ENCODE peak calls at places on chromosome 16, in ten cellular contexts. J is H1; U is adrenal gland; P is A673; L is mammary epithelial cell; Y is Peyer's patch; N is PC-9; O is CD4-positive, alpha-beta memory T cell; G is ovary; A is body of pancreas. W is an unnamed sample. For H3K36me3, the result is how much of the 10 kb centered on the place peaks cover.

GRCh38 chr16:84518804-84519341 is 14.4 kb upstream of the MEAK7 start:
- DNase-seq in L (no peak), A (no peak), O (peak), G (no peak), J (no peak), P (no peak), Y (peak), U (no peak), N (no peak), W (no peak)

GRCh38 chr16:67967183-67967955 is 1.1 kb downstream of the SLC12A4 start:
- DNase-seq in Y (no peak), N (no peak), J (no peak), O (peak), U (no peak), P (peak), L (peak), G (no peak), A (no peak), W (no peak)

GRCh38 chr16:89033796-89034572 is 57.0 kb upstream of the CBFA2T3 start:
- DNase-seq in U (no peak), N (no peak), L (no peak), J (no peak), O (no peak), A (no peak), G (no peak), Y (no peak), P (no peak), W (no peak)

GRCh38 chr16:31480851-31481250 is 2.1 kb upstream of the SLC5A2 start:
- DNase-seq in P (no peak), G (no peak), Y (peak), O (no peak), J (no peak), L (no peak), N (no peak), U (no peak), A (no peak), W (peak)

GRCh38 chr16:72637306-72637705 is 410.6 kb downstream of the ZFHX3 start:
- DNase-seq in N (peak), Y (no peak), L (peak), J (no peak), O (no peak), U (peak), A (no peak), P (no peak), G (no peak), W (no peak)

GRCh38 chr16:68995011-68995504 is 110.4 kb upstream of the HAS3 start:
- DNase-seq in P (peak), G (no peak), J (no peak), Y (peak), N (peak), O (no peak), A (no peak), L (peak), U (no peak), W (no peak)

GRCh38 chr16:80408014-80408413 is 132.8 kb upstream of the DYNLRB2 start:
- DNase-seq in J (no peak), P (no peak), N (no peak), G (no peak), U (no peak), O (no peak), L (no peak), A (no peak), Y (no peak), W (no peak)

GRCh38 chr16:83903739-83904138 is 4.8 kb downstream of the MLYCD start:
- DNase-seq in O (no peak), U (peak), L (no peak), Y (no peak), P (no peak), J (no peak), G (peak), N (no peak), A (peak), W (peak)

GRCh38 chr16:57824880-57825279 is 22.6 kb upstream of the KIFC3 start:
- DNase-seq in L (peak), Y (no peak), U (no peak), P (no peak), O (no peak), A (no peak), N (peak), J (no peak), G (no peak), W (no peak)

DNA sequence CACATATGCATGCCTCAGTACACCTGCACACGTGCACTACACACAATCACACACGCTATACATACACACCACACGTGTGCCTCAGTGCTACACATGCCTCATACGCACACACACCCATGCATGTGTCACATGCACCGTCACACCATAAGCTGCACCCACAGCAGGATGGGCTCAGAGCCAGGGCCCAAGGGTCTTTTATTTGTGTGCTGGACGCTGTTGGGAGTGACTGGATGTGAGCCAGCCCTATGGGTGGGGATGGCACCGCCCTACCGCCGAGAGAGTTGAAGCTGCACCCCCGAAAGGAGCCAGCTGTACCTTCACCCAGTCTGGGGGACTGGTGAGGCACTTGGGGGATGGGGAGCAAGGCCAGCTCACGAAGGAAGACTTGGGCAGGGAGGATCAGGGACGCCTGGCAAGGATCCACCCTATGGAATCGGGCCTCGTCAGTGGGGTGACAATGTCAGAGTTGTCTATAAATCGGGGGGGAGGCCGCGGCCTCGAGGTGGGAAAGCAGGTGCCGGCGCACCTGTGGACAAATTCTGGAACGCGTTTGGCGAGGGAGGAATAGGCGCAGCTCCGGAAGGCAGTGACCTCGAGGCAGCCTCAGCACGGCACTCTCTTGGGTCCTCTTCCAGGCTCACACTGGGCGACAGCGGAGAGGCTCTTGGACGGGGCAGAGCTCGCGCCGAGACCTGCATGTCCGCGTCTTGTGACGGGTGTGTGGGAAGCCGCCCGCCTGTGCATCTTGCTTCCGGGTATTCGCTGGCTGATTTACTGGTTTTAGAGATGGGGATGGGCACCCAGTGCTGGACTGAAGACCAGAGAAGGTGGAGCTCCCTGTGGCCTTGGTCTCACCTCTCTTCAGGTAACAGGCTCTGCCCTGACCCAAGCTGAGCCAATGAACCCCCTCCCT is 7.3 kb downstream of the RGS11 start:
- DNase-seq in P (no peak), G (no peak), N (no peak), L (no peak), A (peak), J (no peak), O (peak), U (no peak), Y (peak), W (no peak)
- H3K27ac ChIP-seq in P (no peak), G (no peak), N (no peak), L (no peak), A (peak), J (no peak), O (no peak), U (no peak), Y (no peak), W (no peak)

DNA sequence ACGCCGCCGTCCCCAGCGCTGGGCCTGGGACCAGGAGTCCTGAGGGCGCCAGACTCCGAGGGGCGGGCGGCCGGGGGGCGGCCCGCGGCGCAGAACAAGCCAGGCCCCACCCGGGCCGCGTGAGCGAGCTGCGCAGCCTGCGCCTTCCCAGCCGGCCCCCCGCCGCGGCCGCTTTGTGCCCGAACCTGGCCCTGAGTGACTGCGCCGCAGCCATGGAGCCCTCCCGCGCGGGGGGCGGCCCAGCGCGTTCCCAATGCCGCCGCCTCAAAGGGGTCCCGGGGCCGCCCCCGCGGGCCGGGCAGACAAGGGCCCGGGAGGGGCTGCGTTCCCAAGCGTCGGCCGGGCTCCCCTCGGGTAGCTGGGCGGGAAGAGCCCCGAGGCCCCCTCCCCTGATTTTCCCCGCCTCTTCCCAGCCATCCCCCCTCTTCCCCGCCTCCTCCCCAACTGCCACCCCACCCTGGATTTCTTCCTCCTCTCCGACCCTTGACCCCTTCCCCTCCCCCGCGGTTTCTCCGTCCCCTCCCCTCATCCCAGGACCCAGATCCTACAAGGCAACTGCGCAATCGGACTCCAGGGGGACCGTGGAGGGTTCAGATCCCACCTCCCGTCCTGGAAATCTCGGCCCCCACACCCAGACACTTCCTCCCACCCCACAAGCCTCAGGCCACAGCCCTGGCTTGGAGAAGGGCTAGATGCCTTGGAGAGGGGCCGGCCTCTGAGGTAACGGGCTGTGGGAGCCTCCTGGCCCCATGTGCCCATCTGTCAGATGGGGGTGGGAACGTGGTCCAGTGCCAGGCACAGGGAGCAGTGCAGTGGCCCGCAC is 17.1 kb downstream of the ZNF423 start:
- DNase-seq in U (no peak), N (no peak), L (no peak), A (no peak), O (no peak), Y (no peak), P (peak), J (no peak), G (peak), W (no peak)
- H3K4me3 ChIP-seq in U (no peak), N (no peak), L (no peak), A (no peak), O (no peak), Y (peak), P (peak), J (peak), G (peak), W (peak)

DNA sequence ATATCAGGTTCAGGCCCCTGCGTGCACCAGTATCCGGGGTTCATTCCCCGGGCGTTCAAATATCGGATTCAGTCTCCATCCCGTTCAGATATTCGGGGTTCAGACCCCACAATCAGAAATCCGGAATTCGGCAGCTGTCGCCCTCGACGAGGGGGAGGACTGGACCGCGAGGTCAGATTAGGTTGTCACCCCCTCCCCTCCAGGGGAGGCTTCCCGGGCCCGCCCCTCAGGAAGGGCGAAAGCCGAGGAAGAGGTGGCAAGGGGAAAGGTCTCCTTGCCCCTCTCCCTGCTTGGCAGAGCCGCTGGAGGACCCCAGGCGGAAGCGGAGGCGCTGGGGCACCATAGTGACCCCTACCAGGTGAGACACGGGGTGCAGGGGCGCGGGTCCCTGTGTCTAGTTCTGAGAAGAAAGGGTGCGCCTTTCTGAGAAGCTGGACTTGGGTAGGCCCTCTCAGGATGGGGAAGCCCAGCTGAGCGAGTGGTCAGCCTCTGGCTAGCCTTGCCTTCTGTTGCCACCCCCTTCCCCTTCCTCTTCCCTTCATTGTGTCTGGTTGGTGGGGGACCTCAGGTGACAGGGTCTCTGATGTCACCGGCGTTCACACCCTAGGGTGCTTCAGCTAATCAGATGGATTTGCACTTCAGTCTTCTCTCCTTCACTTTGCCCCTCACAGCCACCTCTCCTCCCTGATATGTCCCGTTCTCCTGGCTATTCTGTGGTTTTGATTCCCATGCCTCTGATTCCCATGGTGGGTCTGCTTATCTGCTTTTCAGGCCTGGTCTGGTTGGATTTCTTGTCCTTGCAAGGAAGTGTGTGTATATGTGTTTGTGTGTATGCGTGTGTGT is 844 bp downstream of the TAOK2 start:
- DNase-seq in P (no peak), U (peak), N (no peak), J (no peak), O (peak), G (no peak), L (no peak), A (no peak), Y (no peak), W (no peak)
- H3K36me3 ChIP-seq in P (under half), U (under half), N (under half), J (under half), O (under half), G (under half), L (under half), A (under half), Y (under half), W (under half)

GRCh38 chr16:20750558-20750957 is 8.9 kb upstream of the THUMPD1 start:
- DNase-seq in G (no peak), N (no peak), U (no peak), L (no peak), J (no peak), P (no peak), Y (no peak), O (no peak), A (no peak), W (no peak)
- H3K27ac ChIP-seq in G (no peak), N (no peak), U (no peak), L (no peak), J (no peak), P (no peak), Y (no peak), O (no peak), A (no peak), W (no peak)

GRCh38 chr16:29644338-29644857 is 18.6 kb upstream of the SPN start:
- DNase-seq in U (no peak), A (no peak), Y (no peak), L (no peak), G (no peak), P (no peak), O (no peak), J (no peak), N (no peak), W (no peak)
- H3K4me3 ChIP-seq in U (no peak), A (no peak), Y (no peak), L (no peak), G (no peak), P (no peak), O (no peak), J (no peak), N (no peak), W (no peak)

W was measured in left ventricle myocardium inferior.